ENCODE peak calls at places on chromosomes 5 and 9, in five cellular contexts. One of them, this sample, is unnamed. For H3K36me3, the result is how much of the 10 kb centered on the place peaks cover.

GRCh38 chr9:89419978-89420394 is 77.9 kb downstream of the SEMA4D start:
- DNase-seq in body of pancreas: no peak
- DNase-seq in adrenal gland: no peak
- DNase-seq in neuronal stem cell: no peak
- DNase-seq in hepatocyte: no peak
- DNase-seq in this sample: no peak

GRCh38 chr5:76813982-76814562 is 4.8 kb upstream of the F2RL1 start:
- DNase-seq in body of pancreas: no peak
- DNase-seq in adrenal gland: no peak
- DNase-seq in neuronal stem cell: no peak
- DNase-seq in hepatocyte: no peak
- DNase-seq in this sample: no peak

GRCh38 chr9:28234899-28235277 is 661.6 kb upstream of the C9orf72 start:
- DNase-seq in body of pancreas: no peak
- DNase-seq in adrenal gland: no peak
- DNase-seq in neuronal stem cell: no peak
- DNase-seq in hepatocyte: peak
- DNase-seq in this sample: no peak

GRCh38 chr9:68562456-68562855 is 21.8 kb upstream of the TMEM252 start:
- DNase-seq in body of pancreas: no peak
- DNase-seq in adrenal gland: no peak
- DNase-seq in neuronal stem cell: no peak
- DNase-seq in hepatocyte: no peak
- DNase-seq in this sample: no peak

GRCh38 chr5:60546157-60546556 is 153.8 kb downstream of the DEPDC1B start:
- DNase-seq in body of pancreas: no peak
- DNase-seq in adrenal gland: peak
- DNase-seq in neuronal stem cell: no peak
- DNase-seq in hepatocyte: peak
- DNase-seq in this sample: no peak

GRCh38 chr5:9498541-9499497 is 47.1 kb downstream of the SEMA5A start:
- DNase-seq in body of pancreas: peak
- DNase-seq in adrenal gland: no peak
- DNase-seq in neuronal stem cell: peak
- DNase-seq in hepatocyte: peak
- DNase-seq in this sample: no peak

GRCh38 chr5:170747851-170748250 is 35.7 kb upstream of the GABRP start:
- DNase-seq in body of pancreas: no peak
- DNase-seq in adrenal gland: no peak
- DNase-seq in neuronal stem cell: no peak
- DNase-seq in hepatocyte: no peak
- DNase-seq in this sample: no peak

GRCh38 chr9:36874921-36875320 is 159.1 kb downstream of the PAX5 start:
- DNase-seq in body of pancreas: no peak
- DNase-seq in adrenal gland: no peak
- DNase-seq in neuronal stem cell: no peak
- DNase-seq in hepatocyte: no peak
- DNase-seq in this sample: no peak

GRCh38 chr5:169142264-169142970 is 158.5 kb downstream of the SLIT3 start:
- DNase-seq in body of pancreas: peak
- DNase-seq in adrenal gland: peak
- DNase-seq in neuronal stem cell: no peak
- DNase-seq in hepatocyte: no peak
- DNase-seq in this sample: peak

GRCh38 chr5:146680846-146681585 is 165.0 kb upstream of the GPR151 start:
- DNase-seq in body of pancreas: no peak
- DNase-seq in adrenal gland: no peak
- DNase-seq in neuronal stem cell: no peak
- DNase-seq in hepatocyte: no peak
- DNase-seq in this sample: no peak

GRCh38 chr9:110178281-110178680 is 29.7 kb downstream of the C9orf152 start:
- DNase-seq in body of pancreas: no peak
- DNase-seq in adrenal gland: no peak
- DNase-seq in neuronal stem cell: no peak
- DNase-seq in hepatocyte: no peak
- DNase-seq in this sample: no peak

GRCh38 chr5:150589791-150590601 is 50.5 kb upstream of the SYNPO start:
- DNase-seq in body of pancreas: peak
- DNase-seq in adrenal gland: peak
- DNase-seq in neuronal stem cell: no peak
- DNase-seq in hepatocyte: peak
- DNase-seq in this sample: peak

GRCh38 chr9:113702423-113702755 is 173.7 kb upstream of the ZNF618 start:
- DNase-seq in body of pancreas: no peak
- DNase-seq in adrenal gland: no peak
- DNase-seq in neuronal stem cell: no peak
- DNase-seq in hepatocyte: no peak
- DNase-seq in this sample: no peak

GRCh38 chr5:136731241-136731885 is 366.0 kb upstream of the TRPC7 start:
- DNase-seq in body of pancreas: no peak
- DNase-seq in adrenal gland: no peak
- DNase-seq in neuronal stem cell: no peak
- DNase-seq in hepatocyte: peak
- DNase-seq in this sample: peak

GRCh38 chr5:159444441-159445082 is 114.3 kb upstream of the IL12B start:
- DNase-seq in body of pancreas: no peak
- DNase-seq in adrenal gland: no peak
- DNase-seq in neuronal stem cell: peak
- DNase-seq in hepatocyte: peak
- DNase-seq in this sample: peak

GRCh38 chr5:174045470-174046025 is at the start of gene NSG2:
- DNase-seq in body of pancreas: peak
- DNase-seq in adrenal gland: peak
- DNase-seq in neuronal stem cell: peak
- DNase-seq in hepatocyte: peak
- DNase-seq in this sample: peak

GRCh38 chr9:75088646-75089368 is 493 bp downstream of the OSTF1 start:
- DNase-seq in body of pancreas: peak
- DNase-seq in adrenal gland: peak
- DNase-seq in neuronal stem cell: no peak
- DNase-seq in hepatocyte: peak
- DNase-seq in this sample: peak
- H3K27ac ChIP-seq in body of pancreas: peak
- H3K27ac ChIP-seq in adrenal gland: peak
- H3K27ac ChIP-seq in neuronal stem cell: no peak
- H3K27ac ChIP-seq in hepatocyte: peak
- H3K27ac ChIP-seq in this sample: peak

GRCh38 chr5:139696894-139697658 is 48.9 kb downstream of the CXXC5 start:
- DNase-seq in body of pancreas: peak
- DNase-seq in adrenal gland: peak
- DNase-seq in neuronal stem cell: no peak
- DNase-seq in hepatocyte: peak
- DNase-seq in this sample: peak
- H3K4me3 ChIP-seq in body of pancreas: no peak
- H3K4me3 ChIP-seq in adrenal gland: no peak
- H3K4me3 ChIP-seq in neuronal stem cell: no peak
- H3K4me3 ChIP-seq in hepatocyte: no peak
- H3K4me3 ChIP-seq in this sample: peak

GRCh38 chr9:133945977-133946753 is 46.0 kb downstream of the VAV2 start:
- DNase-seq in body of pancreas: no peak
- DNase-seq in adrenal gland: no peak
- DNase-seq in neuronal stem cell: no peak
- DNase-seq in hepatocyte: no peak
- DNase-seq in this sample: peak
- H3K36me3 ChIP-seq in body of pancreas: under half
- H3K36me3 ChIP-seq in adrenal gland: under half
- H3K36me3 ChIP-seq in neuronal stem cell: under half
- H3K36me3 ChIP-seq in hepatocyte: under half
- H3K36me3 ChIP-seq in this sample: under half

GRCh38 chr5:107204413-107204812 is 466.3 kb downstream of the EFNA5 start:
- DNase-seq in body of pancreas: no peak
- DNase-seq in adrenal gland: no peak
- DNase-seq in neuronal stem cell: no peak
- DNase-seq in hepatocyte: no peak
- DNase-seq in this sample: peak

GRCh38 chr5:107203231-107203630 is 467.5 kb downstream of the EFNA5 start:
- DNase-seq in body of pancreas: no peak
- DNase-seq in adrenal gland: no peak
- DNase-seq in neuronal stem cell: no peak
- DNase-seq in hepatocyte: no peak
- DNase-seq in this sample: no peak

GRCh38 chr5:107195996-107196395 is 474.7 kb downstream of the EFNA5 start:
- DNase-seq in body of pancreas: no peak
- DNase-seq in adrenal gland: no peak
- DNase-seq in neuronal stem cell: no peak
- DNase-seq in hepatocyte: no peak
- DNase-seq in this sample: no peak

GRCh38 chr5:107196500-107196899 is 474.2 kb downstream of the EFNA5 start:
- DNase-seq in body of pancreas: no peak
- DNase-seq in adrenal gland: no peak
- DNase-seq in neuronal stem cell: no peak
- DNase-seq in hepatocyte: no peak
- DNase-seq in this sample: no peak

GRCh38 chr5:107199756-107200155 is 471.0 kb downstream of the EFNA5 start:
- DNase-seq in body of pancreas: no peak
- DNase-seq in adrenal gland: no peak
- DNase-seq in neuronal stem cell: no peak
- DNase-seq in hepatocyte: no peak
- DNase-seq in this sample: no peak
- H3K27ac ChIP-seq in body of pancreas: no peak
- H3K27ac ChIP-seq in adrenal gland: no peak
- H3K27ac ChIP-seq in neuronal stem cell: no peak
- H3K27ac ChIP-seq in hepatocyte: no peak
- H3K27ac ChIP-seq in this sample: no peak

GRCh38 chr5:133397432-133397831 is 214.9 kb downstream of the FSTL4 start:
- DNase-seq in body of pancreas: no peak
- DNase-seq in adrenal gland: no peak
- DNase-seq in neuronal stem cell: no peak
- DNase-seq in hepatocyte: no peak
- DNase-seq in this sample: no peak
- H3K4me3 ChIP-seq in body of pancreas: no peak
- H3K4me3 ChIP-seq in adrenal gland: no peak
- H3K4me3 ChIP-seq in neuronal stem cell: no peak
- H3K4me3 ChIP-seq in hepatocyte: no peak
- H3K4me3 ChIP-seq in this sample: no peak

DNA sequence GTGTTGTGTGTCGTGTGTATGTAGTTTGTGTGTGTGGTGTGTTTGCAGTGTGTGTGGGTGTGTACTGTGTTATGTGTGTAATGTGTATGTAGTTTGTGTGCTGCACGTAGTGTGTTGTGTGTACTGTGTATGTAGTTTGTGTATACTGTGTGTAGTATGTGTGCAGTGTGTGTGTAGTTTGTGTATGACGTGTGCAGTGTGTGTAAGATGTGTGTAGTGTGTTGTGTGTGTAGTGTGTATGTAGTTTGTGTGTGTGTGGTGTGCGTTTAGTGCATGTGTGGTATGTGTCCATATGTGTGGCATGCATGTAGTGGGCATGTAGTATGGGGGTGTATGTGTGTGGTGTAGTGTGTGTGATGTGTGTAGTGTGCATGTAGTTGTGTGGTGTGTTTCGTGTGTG is 39.6 kb downstream of the SYK start:
- DNase-seq in body of pancreas: no peak
- DNase-seq in adrenal gland: no peak
- DNase-seq in neuronal stem cell: no peak
- DNase-seq in hepatocyte: no peak
- DNase-seq in this sample: no peak
- H3K36me3 ChIP-seq in body of pancreas: under half
- H3K36me3 ChIP-seq in adrenal gland: under half
- H3K36me3 ChIP-seq in neuronal stem cell: under half
- H3K36me3 ChIP-seq in hepatocyte: under half
- H3K36me3 ChIP-seq in this sample: under half

This sample was measured in thyroid gland.